ENCODE peak calls at places on chromosomes 2 and 18, in seven cellular contexts. L is K562, G is uterus, T is suprapubic skin, W is IMR-90, S is GM12878, K is thyroid gland. C is an unnamed sample.
A peak's percentile ranks its signal among the peaks of the same experiment; 100 is the strongest.

GRCh38 chr2:207231962-207232361 is 66.2 kb upstream of the KLF7 start:
- DNase-seq in G (no peak), K (no peak), W (peak; percentile 72), T (no peak), L (no peak), S (no peak), C (no peak)

GRCh38 chr2:15579641-15580040 is 12.0 kb upstream of the DDX1 start:
- DNase-seq in W (peak; percentile 17), G (no peak), T (no peak), L (no peak), S (no peak), K (no peak), C (no peak)

GRCh38 chr2:165572155-165572554 is 102.7 kb downstream of the CSRNP3 start:
- DNase-seq in K (no peak), L (no peak), T (no peak), G (no peak), S (no peak), W (no peak), C (no peak)

GRCh38 chr18:5295981-5296705 is 617 bp upstream of the ZBTB14 start:
- DNase-seq in T (peak; percentile 97), W (peak; percentile 96), L (peak; percentile 95), K (peak; percentile 95), G (peak; percentile 97), S (peak; percentile 62), C (peak; percentile 96)

GRCh38 chr18:11178951-11179549 is 29.7 kb upstream of the PIEZO2 start:
- DNase-seq in S (no peak), K (peak; percentile 11), G (peak; percentile 26), W (no peak), T (peak; percentile 85), L (no peak), C (no peak)

GRCh38 chr2:133859578-133859977 is 291.3 kb upstream of the NCKAP5 start:
- DNase-seq in G (no peak), K (no peak), S (no peak), W (no peak), T (no peak), L (no peak), C (no peak)

GRCh38 chr2:24456610-24457556 is 34.2 kb upstream of the NCOA1 start:
- DNase-seq in W (peak; percentile 84), K (peak; percentile 13), G (peak; percentile 92), S (no peak), L (peak; percentile 76), T (no peak), C (peak; percentile 88)

GRCh38 chr2:156430236-156430977 is 5.8 kb upstream of the GPD2 start:
- DNase-seq in T (no peak), W (peak; percentile 40), L (no peak), G (no peak), S (no peak), K (no peak), C (no peak)

GRCh38 chr2:180823546-180824141 is 156.8 kb upstream of the UBE2E3 start:
- DNase-seq in S (no peak), L (no peak), T (no peak), K (no peak), G (no peak), W (peak; percentile 57), C (no peak)

GRCh38 chr2:45177870-45178269 is 168.6 kb upstream of the SIX2 start:
- DNase-seq in G (no peak), K (no peak), L (no peak), W (peak; percentile 95), T (no peak), S (no peak), C (no peak)

GRCh38 chr18:51878724-51879123 is 461.3 kb upstream of the DCC start:
- DNase-seq in W (no peak), K (no peak), S (no peak), T (no peak), L (no peak), G (no peak), C (no peak)

GRCh38 chr18:2293109-2293839 is 278.0 kb downstream of the METTL4 start:
- DNase-seq in S (no peak), K (no peak), G (peak; percentile 11), L (no peak), W (no peak), T (no peak), C (no peak)

GRCh38 chr2:201254331-201254730 is 6.0 kb upstream of the CASP8 start:
- DNase-seq in L (no peak), S (no peak), G (no peak), W (peak; percentile 52), K (no peak), T (no peak), C (peak; percentile 75)

GRCh38 chr2:222892321-222892720 is 31.5 kb downstream of the ACSL3 start:
- DNase-seq in T (no peak), W (peak; percentile 64), G (no peak), K (no peak), S (no peak), L (no peak), C (no peak)

GRCh38 chr2:62197609-62198236 is 1.8 kb downstream of the B3GNT2 start:
- DNase-seq in G (no peak), S (no peak), W (no peak), T (peak; percentile 85), K (peak; percentile 78), L (peak; percentile 44), C (peak; percentile 69)

GRCh38 chr18:5173646-5174045 is 23.4 kb downstream of the AKAIN1 start:
- DNase-seq in T (no peak), S (no peak), K (no peak), W (no peak), G (no peak), L (no peak), C (no peak)

GRCh38 chr2:239983004-239983778 is 42.0 kb downstream of the NDUFA10 start:
- DNase-seq in G (no peak), K (no peak), S (no peak), W (no peak), L (no peak), T (no peak), C (no peak)

GRCh38 chr2:216651370-216651881 is 18.2 kb downstream of the IGFBP2 start:
- DNase-seq in W (peak; percentile 87), L (no peak), S (no peak), K (no peak), T (no peak), G (no peak), C (no peak)

GRCh38 chr2:109089602-109090300 is 39.3 kb upstream of the SH3RF3 start:
- DNase-seq in K (no peak), L (no peak), W (peak; percentile 73), T (peak; percentile 15), G (no peak), S (no peak), C (no peak)

GRCh38 chr2:240820607-240821428 is 799 bp upstream of the KIF1A start:
- DNase-seq in G (no peak), T (no peak), L (no peak), S (no peak), K (no peak), W (no peak), C (no peak)

GRCh38 chr2:160405077-160405865 is 88.3 kb downstream of the RBMS1 start:
- DNase-seq in G (no peak), S (no peak), W (no peak), K (no peak), T (no peak), L (no peak), C (no peak)

DNA sequence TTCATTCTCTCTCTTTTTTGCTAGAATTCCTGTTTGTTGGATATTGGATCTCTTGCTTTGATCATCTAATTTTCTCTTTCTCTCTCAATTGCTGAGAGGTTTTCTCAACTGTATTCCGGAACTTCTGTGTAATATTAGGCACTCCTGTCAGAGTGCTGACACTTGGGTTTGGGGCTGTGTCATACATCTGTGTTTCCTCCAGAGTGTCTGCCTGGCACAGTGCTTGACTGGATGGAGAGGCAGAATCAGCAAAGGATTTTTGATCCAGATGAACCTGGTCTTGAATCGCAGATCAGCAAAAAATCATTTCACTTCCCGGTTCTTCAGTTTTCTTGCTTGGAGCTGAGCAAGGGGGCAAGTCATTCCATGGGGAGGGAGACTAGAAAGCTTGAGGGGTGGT is 87.7 kb upstream of the CXCR4 start:
- DNase-seq in K (no peak), T (no peak), W (no peak), L (no peak), G (no peak), S (no peak), C (no peak)
- H3K9me3 ChIP-seq in K (no peaks in the 10 kb centered on the region), T (no peaks in the 10 kb centered on the region), W (no peaks in the 10 kb centered on the region), L (no peaks in the 10 kb centered on the region), G (no peaks in the 10 kb centered on the region), S (no peaks in the 10 kb centered on the region), C (no peaks in the 10 kb centered on the region)

GRCh38 chr2:71281950-71282349 is 49.6 kb upstream of the ZNF638 start:
- DNase-seq in K (no peak), T (no peak), W (no peak), G (no peak), S (no peak), L (no peak), C (no peak)

GRCh38 chr2:71277159-71277498 is 50.2 kb upstream of the PAIP2B start:
- DNase-seq in W (no peak), K (no peak), T (no peak), L (no peak), S (no peak), G (no peak), C (no peak)

GRCh38 chr2:71277536-71278103 is 50.7 kb upstream of the PAIP2B start:
- DNase-seq in L (no peak), G (no peak), S (no peak), T (no peak), K (peak; percentile 5), W (no peak), C (peak; percentile 20)

GRCh38 chr2:71275939-71276310 is 49.0 kb upstream of the PAIP2B start:
- DNase-seq in W (no peak), G (no peak), L (no peak), T (no peak), S (no peak), K (no peak), C (no peak)

GRCh38 chr2:71276311-71277158 is 49.6 kb upstream of the PAIP2B start:
- DNase-seq in W (peak; percentile 51), K (peak; percentile 75), L (peak; percentile 94), G (peak; percentile 61), T (peak; percentile 87), S (peak; percentile 45), C (peak; percentile 89)
- TF ChIP-seq POLR2A in W (no peak), K (no peak), L (no peak), G (peak; percentile 69), T (no peak), S (peak; percentile 66), C (no peak)

DNA sequence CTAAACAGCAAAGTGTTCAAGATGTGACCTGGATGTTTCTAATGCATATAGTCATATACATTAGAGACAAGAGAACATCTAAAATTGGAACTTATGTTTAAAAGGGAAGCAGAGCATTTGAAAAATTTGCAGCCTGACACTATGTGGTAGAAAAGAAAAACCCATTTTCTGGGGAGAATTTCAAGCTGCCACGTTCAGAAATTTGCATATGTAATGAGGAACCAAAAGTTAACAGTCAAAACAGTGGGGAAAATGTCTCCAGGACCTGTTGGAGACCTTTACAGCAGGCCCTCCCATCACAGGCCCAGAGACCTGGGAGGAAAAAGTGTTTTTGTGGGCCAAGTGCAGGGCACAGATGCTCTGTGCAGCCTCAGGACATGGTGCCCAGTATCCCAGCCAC is 8.2 kb upstream of the TMEM18 start:
- DNase-seq in L (no peak), S (no peak), W (no peak), G (no peak), K (no peak), T (no peak), C (no peak)
- H3K9me3 ChIP-seq in L (peaks cover 1% of the 10 kb centered on the region), S (peaks cover 10% of the 10 kb centered on the region), W (peaks cover 12% of the 10 kb centered on the region), G (no peaks in the 10 kb centered on the region), K (no peaks in the 10 kb centered on the region), T (no peaks in the 10 kb centered on the region), C (no peaks in the 10 kb centered on the region)

DNA sequence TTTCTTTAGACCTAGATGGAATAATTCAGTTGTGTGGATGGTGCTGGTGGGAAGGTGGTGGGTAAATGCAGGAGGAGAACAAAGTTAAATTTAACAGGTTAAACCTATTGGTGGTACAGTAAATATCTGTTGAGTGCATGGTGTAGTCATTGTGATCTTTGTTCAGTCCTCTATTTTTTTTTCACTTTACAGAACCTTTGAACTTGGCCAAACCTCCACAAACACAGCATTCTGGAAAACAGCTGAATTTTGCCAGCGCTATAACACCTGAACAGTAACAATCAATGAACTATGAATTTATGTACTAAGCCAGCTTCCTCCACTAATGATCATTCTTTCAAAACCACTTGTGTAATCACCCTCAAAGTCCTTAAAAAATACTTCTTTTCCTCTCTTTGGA is 161.8 kb upstream of the XIRP2 start:
- DNase-seq in T (no peak), L (no peak), S (no peak), W (no peak), K (no peak), G (no peak), C (no peak)
- TF ChIP-seq POLR2A in T (no peak), L (no peak), S (no peak), W (no peak), K (no peak), G (no peak), C (no peak)